ENCODE peak calls at places on chromosomes 2 and 18, in ten cellular contexts. A is psoas muscle, O is WTC11, J is CD14-positive monocyte, E is fibroblast of the aortic adventitia, K is astrocyte of the cerebellum, G is spleen, M is Peyer's patch, U is nephron progenitor cell, Q is RWPE2. P is an unnamed sample.
A peak's percentile ranks its signal among the peaks of the same experiment; 100 is the strongest.

GRCh38 chr2:6577960-6578359 is 287.7 kb downstream of the CMPK2 start:
- DNase-seq in A (no peak), O (no peak), J (no peak), E (no peak), K (no peak), G (no peak), M (no peak), U (no peak), Q (no peak), P (no peak)

GRCh38 chr2:124580263-124580662 is 555.2 kb downstream of the CNTNAP5 start:
- DNase-seq in A (no peak), O (no peak), J (no peak), E (no peak), K (no peak), G (no peak), M (no peak), U (no peak), Q (no peak), P (no peak)

GRCh38 chr2:36618381-36618780 is 20.4 kb upstream of the FEZ2 start:
- DNase-seq in A (no peak), O (peak; percentile 66), J (no peak), E (peak; percentile 69), K (peak; percentile 38), G (no peak), M (no peak), U (peak; percentile 64), Q (no peak), P (no peak)

GRCh38 chr2:655626-656025 is 21.6 kb downstream of the TMEM18 start:
- DNase-seq in A (no peak), O (no peak), J (no peak), E (peak; percentile 18), K (no peak), G (no peak), M (no peak), U (no peak), Q (no peak), P (no peak)

GRCh38 chr18:711693-712400 is 583 bp downstream of the ENOSF1 start:
- DNase-seq in A (peak; percentile 76), O (peak; percentile 37), J (peak; percentile 93), E (peak; percentile 96), K (peak; percentile 69), G (peak; percentile 85), M (peak; percentile 91), U (peak; percentile 33), Q (no peak), P (no peak)

GRCh38 chr18:27428120-27428519 is 243.0 kb upstream of the CHST9 start:
- DNase-seq in A (no peak), O (peak; percentile 17), J (no peak), E (no peak), K (no peak), G (no peak), M (no peak), U (no peak), Q (no peak), P (no peak)

GRCh38 chr18:44816028-44816427 is 135.3 kb downstream of the SETBP1 start:
- DNase-seq in A (no peak), O (peak; percentile 32), J (no peak), E (no peak), K (no peak), G (no peak), M (no peak), U (no peak), Q (no peak), P (no peak)

GRCh38 chr2:222627764-222628163 is 28.1 kb downstream of the FARSB start:
- DNase-seq in A (no peak), O (no peak), J (no peak), E (no peak), K (no peak), G (no peak), M (no peak), U (no peak), Q (no peak), P (no peak)

GRCh38 chr18:48680871-48681270 is 142.0 kb downstream of the CTIF start:
- DNase-seq in A (peak; percentile 75), O (no peak), J (no peak), E (peak; percentile 67), K (no peak), G (peak; percentile 75), M (peak; percentile 52), U (no peak), Q (no peak), P (peak; percentile 79)

GRCh38 chr2:151862688-151863087 is 34.5 kb upstream of the ARL5A start:
- DNase-seq in A (no peak), O (no peak), J (no peak), E (no peak), K (no peak), G (no peak), M (no peak), U (no peak), Q (no peak), P (no peak)

GRCh38 chr2:148590613-148591012 is 53.9 kb upstream of the EPC2 start:
- DNase-seq in A (no peak), O (no peak), J (no peak), E (no peak), K (no peak), G (no peak), M (no peak), U (no peak), Q (no peak), P (no peak)

GRCh38 chr18:31624892-31625640 is 33.4 kb downstream of the TTR start:
- DNase-seq in A (no peak), O (no peak), J (no peak), E (no peak), K (no peak), G (no peak), M (no peak), U (no peak), Q (no peak), P (no peak)

GRCh38 chr2:116490511-116491145 is 1323.9 kb upstream of the DDX18 start:
- DNase-seq in A (no peak), O (no peak), J (no peak), E (no peak), K (peak; percentile 57), G (no peak), M (no peak), U (no peak), Q (no peak), P (no peak)

GRCh38 chr2:42249887-42250286 is 80.7 kb downstream of the EML4 start:
- DNase-seq in A (no peak), O (no peak), J (no peak), E (no peak), K (peak; percentile 44), G (no peak), M (no peak), U (peak; percentile 24), Q (no peak), P (no peak)

GRCh38 chr2:110107092-110108079 is 8.2 kb downstream of the MALL start:
- DNase-seq in A (no peak), O (no peak), J (no peak), E (peak; percentile 40), K (no peak), G (no peak), M (peak; percentile 73), U (no peak), Q (no peak), P (no peak)

DNA sequence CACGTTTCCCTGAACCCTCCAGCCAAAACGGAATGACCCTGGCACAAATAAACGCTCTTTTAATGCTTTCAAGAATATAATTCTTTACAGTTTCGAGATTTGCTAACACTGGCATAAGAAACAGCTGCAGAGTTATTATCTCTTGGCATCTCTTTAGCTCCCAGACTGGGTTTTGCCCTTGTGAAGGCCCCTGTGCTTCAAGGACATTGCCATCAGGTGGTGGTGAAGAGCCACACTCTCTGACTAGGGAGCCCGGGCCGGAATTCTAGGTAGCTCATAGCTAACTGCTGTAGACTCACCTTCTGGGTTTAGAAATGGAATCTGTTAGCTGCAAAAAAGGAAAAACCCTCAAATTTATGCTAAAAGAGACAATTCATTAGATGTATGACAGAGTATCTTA is 13.3 kb upstream of the GALNT14 start:
- DNase-seq in A (no peak), O (peak; percentile 22), J (no peak), E (no peak), K (no peak), G (no peak), M (no peak), U (no peak), Q (no peak), P (no peak)
- TF ChIP-seq CTCF in A (no peak), O (no peak), J (no peak), E (peak; percentile 3), K (no peak), G (no peak), M (no peak), U (no peak), Q (no peak), P (no peak)

DNA sequence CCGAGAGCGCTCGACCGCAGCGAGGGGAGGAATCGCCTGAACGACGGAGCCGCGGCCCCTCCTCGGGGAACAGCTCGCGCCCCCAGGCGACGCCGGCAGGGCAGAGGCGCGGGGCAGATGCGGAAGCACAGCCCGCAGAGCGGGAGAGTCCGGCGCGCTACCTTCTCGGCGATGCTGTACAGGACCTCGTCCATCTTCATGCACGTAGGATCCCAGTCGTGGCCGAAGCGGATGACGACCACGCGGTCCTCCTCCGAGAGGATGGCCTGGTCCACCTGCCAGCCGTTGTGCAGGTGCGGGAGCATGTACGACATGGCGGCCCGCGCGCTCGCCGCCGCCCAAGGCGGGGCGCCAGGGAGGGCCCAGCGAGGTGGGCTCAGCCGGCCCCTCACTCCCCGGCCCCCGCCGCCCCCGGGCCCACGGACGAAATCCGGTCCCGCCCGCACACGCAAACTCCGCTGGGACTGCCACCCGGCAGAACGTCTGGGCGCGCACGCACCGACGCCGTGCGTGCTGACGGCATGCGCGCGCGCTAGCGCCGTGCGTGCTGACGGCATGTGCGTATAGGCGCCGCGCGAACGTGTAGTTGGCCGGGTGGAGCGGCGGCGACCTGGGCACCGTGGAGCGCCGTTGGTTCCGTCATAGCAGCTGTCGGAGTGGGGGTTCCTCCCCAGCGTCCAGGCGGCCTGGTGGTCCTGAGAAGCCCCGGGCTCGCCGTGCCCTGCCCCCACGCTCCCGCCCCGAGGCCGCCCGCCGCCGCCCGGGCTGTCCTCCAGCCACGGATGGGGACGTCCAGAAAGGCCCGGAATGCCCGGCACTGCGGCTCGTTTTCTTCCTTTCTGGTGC is at the start of gene TXNL4A:
- DNase-seq in A (peak; percentile 93), O (peak; percentile 67), J (peak; percentile 74), E (peak; percentile 81), K (peak; percentile 56), G (peak; percentile 97), M (peak; percentile 94), U (peak; percentile 80), Q (peak; percentile 80), P (no peak)
- TF ChIP-seq CTCF in A (peak; percentile 31), O (no peak), J (peak; percentile 30), E (peak; percentile 38), K (peak; percentile 46), G (peak; percentile 22), M (no peak), U (no peak), Q (peak; percentile 24), P (peak; percentile 66)

DNA sequence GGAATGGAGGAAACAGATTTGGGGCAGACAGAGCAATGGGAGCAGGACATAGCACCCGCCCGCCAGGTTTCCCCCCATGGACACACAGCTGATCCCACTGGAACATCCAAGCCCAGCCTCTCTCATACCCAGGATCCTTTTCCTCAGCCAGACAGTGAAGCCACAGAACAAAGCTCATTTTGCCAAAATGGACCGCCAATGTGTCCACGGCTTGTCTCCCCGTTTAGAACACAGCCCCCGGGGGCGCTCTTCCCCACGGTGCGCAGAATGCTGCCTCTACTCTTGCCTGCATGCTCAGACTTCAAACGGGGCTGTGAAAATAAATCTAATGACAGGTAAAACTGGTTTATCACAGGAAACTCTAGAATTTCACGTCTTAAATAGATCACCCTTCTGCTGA is 548.5 kb upstream of the ID2 start:
- DNase-seq in A (no peak), O (peak; percentile 29), J (no peak), E (no peak), K (no peak), G (no peak), M (no peak), U (no peak), Q (no peak), P (no peak)
- TF ChIP-seq CTCF in A (no peak), O (no peak), J (no peak), E (no peak), K (no peak), G (no peak), M (no peak), U (no peak), Q (no peak), P (no peak)

GRCh38 chr2:120026890-120027289 is 14.0 kb downstream of the EPB41L5 start:
- DNase-seq in A (no peak), O (no peak), J (no peak), E (no peak), K (no peak), G (no peak), M (no peak), U (no peak), Q (no peak), P (no peak)
- TF ChIP-seq CTCF in A (no peak), O (no peak), J (no peak), E (peak; percentile 32), K (peak; percentile 11), G (no peak), M (no peak), U (peak; percentile 13), Q (no peak), P (peak; percentile 58)